ENCODE peak calls at places on chromosomes 11 and 22, in four cellular contexts. One of them, this sample, is unnamed.

GRCh38 chr22:22767876-22768602 is 119.6 kb upstream of the IGLL5 start:
- DNase-seq in naive thymus-derived CD4-positive, alpha-beta T cell: no peak
- DNase-seq in pancreas: no peak
- DNase-seq in aorta: no peak
- DNase-seq in this sample: no peak

GRCh38 chr11:103936059-103936458 is 100.4 kb upstream of the DDI1 start:
- DNase-seq in aorta: no peak
- DNase-seq in naive thymus-derived CD4-positive, alpha-beta T cell: no peak
- DNase-seq in pancreas: no peak
- DNase-seq in this sample: no peak

GRCh38 chr11:115197031-115197430 is 307.2 kb downstream of the CADM1 start:
- DNase-seq in naive thymus-derived CD4-positive, alpha-beta T cell: no peak
- DNase-seq in pancreas: no peak
- DNase-seq in aorta: no peak
- DNase-seq in this sample: no peak

GRCh38 chr11:124174001-124174400 is 9.1 kb upstream of the OR10D3 start:
- DNase-seq in pancreas: no peak
- DNase-seq in aorta: no peak
- DNase-seq in naive thymus-derived CD4-positive, alpha-beta T cell: no peak
- DNase-seq in this sample: no peak

GRCh38 chr11:73227571-73228211 is 9.6 kb downstream of the P2RY2 start:
- DNase-seq in naive thymus-derived CD4-positive, alpha-beta T cell: peak; percentile 4
- DNase-seq in aorta: peak; percentile 55
- DNase-seq in pancreas: peak; percentile 82
- DNase-seq in this sample: no peak

GRCh38 chr22:25942989-25943411 is 201.0 kb downstream of the MYO18B start:
- DNase-seq in pancreas: peak; percentile 12
- DNase-seq in aorta: no peak
- DNase-seq in naive thymus-derived CD4-positive, alpha-beta T cell: no peak
- DNase-seq in this sample: no peak

GRCh38 chr11:79045811-79046304 is 395.0 kb downstream of the TENM4 start:
- DNase-seq in aorta: no peak
- DNase-seq in pancreas: no peak
- DNase-seq in naive thymus-derived CD4-positive, alpha-beta T cell: no peak
- DNase-seq in this sample: no peak

GRCh38 chr11:6251120-6251733 is 8.4 kb upstream of the CCKBR start:
- DNase-seq in naive thymus-derived CD4-positive, alpha-beta T cell: no peak
- DNase-seq in pancreas: peak; percentile 90
- DNase-seq in aorta: peak; percentile 84
- DNase-seq in this sample: peak; percentile 35

GRCh38 chr11:34654491-34655334 is 33.8 kb downstream of the EHF start:
- DNase-seq in aorta: no peak
- DNase-seq in pancreas: peak; percentile 81
- DNase-seq in naive thymus-derived CD4-positive, alpha-beta T cell: no peak
- DNase-seq in this sample: no peak

GRCh38 chr11:95228081-95228859 is 2.7 kb downstream of the SESN3 start:
- DNase-seq in aorta: no peak
- DNase-seq in naive thymus-derived CD4-positive, alpha-beta T cell: no peak
- DNase-seq in pancreas: no peak
- DNase-seq in this sample: no peak

GRCh38 chr11:2072551-2073261 is 66.5 kb downstream of the IGF2 start:
- DNase-seq in naive thymus-derived CD4-positive, alpha-beta T cell: no peak
- DNase-seq in pancreas: peak; percentile 5
- DNase-seq in aorta: peak; percentile 31
- DNase-seq in this sample: no peak

GRCh38 chr11:78040691-78041379 is 17.8 kb upstream of the KCTD14 start:
- DNase-seq in pancreas: no peak
- DNase-seq in naive thymus-derived CD4-positive, alpha-beta T cell: no peak
- DNase-seq in aorta: no peak
- DNase-seq in this sample: peak; percentile 17

DNA sequence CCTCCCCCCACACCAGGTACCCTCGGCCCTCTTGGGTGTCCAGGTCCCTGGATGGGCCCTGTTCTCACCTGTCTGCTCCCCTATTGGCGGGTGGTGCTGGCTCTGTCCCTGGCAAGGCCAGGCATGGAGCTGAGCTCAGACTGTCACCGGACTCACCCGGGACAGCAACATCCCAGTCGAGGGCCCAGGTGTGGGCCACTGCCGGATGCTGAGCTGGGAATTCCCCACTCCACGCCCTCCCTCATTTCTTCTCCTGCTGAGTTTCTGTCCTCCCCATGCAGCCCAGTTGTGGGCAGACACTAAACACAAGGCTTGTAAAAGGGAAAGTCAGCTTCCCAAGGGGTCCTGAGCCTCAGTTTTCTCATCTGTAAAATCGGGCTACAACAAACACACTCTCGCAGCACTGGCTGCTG is 2.0 kb upstream of the AP5B1 start:
- DNase-seq in aorta: peak; percentile 62
- DNase-seq in naive thymus-derived CD4-positive, alpha-beta T cell: no peak
- DNase-seq in pancreas: no peak
- DNase-seq in this sample: no peak
- H3K4me1 ChIP-seq in aorta: no peaks in the 10 kb centered on the region
- H3K4me1 ChIP-seq in naive thymus-derived CD4-positive, alpha-beta T cell: peaks cover 26% of the 10 kb centered on the region
- H3K4me1 ChIP-seq in pancreas: peaks cover 10% of the 10 kb centered on the region
- H3K4me1 ChIP-seq in this sample: peaks cover 48% of the 10 kb centered on the region

GRCh38 chr11:61967177-61967923 is at the start of gene FTH1:
- DNase-seq in aorta: peak; percentile 97
- DNase-seq in pancreas: peak; percentile 94
- DNase-seq in naive thymus-derived CD4-positive, alpha-beta T cell: peak; percentile 96
- DNase-seq in this sample: peak; percentile 92

GRCh38 chr11:61968758-61969390 is 1.4 kb upstream of the FTH1 start:
- DNase-seq in naive thymus-derived CD4-positive, alpha-beta T cell: no peak
- DNase-seq in aorta: peak; percentile 22
- DNase-seq in pancreas: peak; percentile 21
- DNase-seq in this sample: no peak

GRCh38 chr11:61969838-61970452 is 2.5 kb upstream of the FTH1 start:
- DNase-seq in pancreas: no peak
- DNase-seq in aorta: no peak
- DNase-seq in naive thymus-derived CD4-positive, alpha-beta T cell: no peak
- DNase-seq in this sample: no peak

GRCh38 chr11:61967924-61968757 is 707 bp upstream of the FTH1 start:
- DNase-seq in naive thymus-derived CD4-positive, alpha-beta T cell: peak; percentile 35
- DNase-seq in aorta: peak; percentile 88
- DNase-seq in pancreas: peak; percentile 55
- DNase-seq in this sample: peak; percentile 31

GRCh38 chr11:61969391-61969758 is 1.9 kb upstream of the FTH1 start:
- DNase-seq in pancreas: no peak
- DNase-seq in naive thymus-derived CD4-positive, alpha-beta T cell: no peak
- DNase-seq in aorta: no peak
- DNase-seq in this sample: no peak
- H3K4me1 ChIP-seq in pancreas: peaks cover 56% of the 10 kb centered on the region
- H3K4me1 ChIP-seq in naive thymus-derived CD4-positive, alpha-beta T cell: peaks cover 28% of the 10 kb centered on the region
- H3K4me1 ChIP-seq in aorta: peaks cover 5% of the 10 kb centered on the region
- H3K4me1 ChIP-seq in this sample: peaks cover 38% of the 10 kb centered on the region

GRCh38 chr11:11047851-11048610 is 190.2 kb upstream of the ZBED5 start:
- DNase-seq in naive thymus-derived CD4-positive, alpha-beta T cell: no peak
- DNase-seq in pancreas: no peak
- DNase-seq in aorta: no peak
- DNase-seq in this sample: no peak

GRCh38 chr11:11039249-11039965 is 181.6 kb upstream of the ZBED5 start:
- DNase-seq in naive thymus-derived CD4-positive, alpha-beta T cell: no peak
- DNase-seq in pancreas: no peak
- DNase-seq in aorta: no peak
- DNase-seq in this sample: no peak

GRCh38 chr11:11045156-11045670 is 187.4 kb upstream of the ZBED5 start:
- DNase-seq in aorta: no peak
- DNase-seq in naive thymus-derived CD4-positive, alpha-beta T cell: no peak
- DNase-seq in pancreas: no peak
- DNase-seq in this sample: no peak

GRCh38 chr11:11044137-11044855 is 186.4 kb upstream of the ZBED5 start:
- DNase-seq in naive thymus-derived CD4-positive, alpha-beta T cell: no peak
- DNase-seq in aorta: no peak
- DNase-seq in pancreas: no peak
- DNase-seq in this sample: no peak

DNA sequence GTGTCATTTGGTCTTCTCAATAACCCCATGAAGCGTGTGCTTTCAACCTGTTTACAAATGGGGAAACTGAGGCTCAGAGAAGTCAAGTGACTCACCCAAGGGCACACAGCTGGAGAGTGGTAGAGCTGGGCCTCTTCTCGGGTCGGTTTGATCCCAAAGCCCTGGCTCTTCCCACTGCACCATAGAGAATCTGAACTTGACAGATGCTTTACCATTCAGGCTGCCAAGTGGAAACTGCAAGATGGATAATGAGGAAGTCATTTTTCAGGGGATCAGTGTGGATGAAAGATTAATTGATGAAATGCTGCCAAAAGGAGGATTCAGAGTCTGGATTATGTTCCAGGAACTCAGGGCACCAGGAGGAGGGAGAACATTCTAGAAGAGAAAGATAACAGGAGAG is 185.8 kb upstream of the ZBED5 start:
- DNase-seq in naive thymus-derived CD4-positive, alpha-beta T cell: no peak
- DNase-seq in aorta: no peak
- DNase-seq in pancreas: no peak
- DNase-seq in this sample: no peak
- H3K4me1 ChIP-seq in naive thymus-derived CD4-positive, alpha-beta T cell: no peaks in the 10 kb centered on the region
- H3K4me1 ChIP-seq in aorta: no peaks in the 10 kb centered on the region
- H3K4me1 ChIP-seq in pancreas: no peaks in the 10 kb centered on the region
- H3K4me1 ChIP-seq in this sample: no peaks in the 10 kb centered on the region

GRCh38 chr22:37232140-37232998 is 11.7 kb downstream of the RAC2 start:
- DNase-seq in pancreas: no peak
- DNase-seq in naive thymus-derived CD4-positive, alpha-beta T cell: no peak
- DNase-seq in aorta: peak; percentile 42
- DNase-seq in this sample: no peak
- H3K4me1 ChIP-seq in pancreas: peaks cover 3% of the 10 kb centered on the region
- H3K4me1 ChIP-seq in naive thymus-derived CD4-positive, alpha-beta T cell: peaks cover 95% of the 10 kb centered on the region
- H3K4me1 ChIP-seq in aorta: no peaks in the 10 kb centered on the region
- H3K4me1 ChIP-seq in this sample: peaks cover 100% of the 10 kb centered on the region

GRCh38 chr11:102117472-102118113 is 7.3 kb downstream of the YAP1 start:
- DNase-seq in aorta: no peak
- DNase-seq in pancreas: no peak
- DNase-seq in naive thymus-derived CD4-positive, alpha-beta T cell: no peak
- DNase-seq in this sample: no peak

GRCh38 chr11:102120006-102120405 is 9.8 kb downstream of the YAP1 start:
- DNase-seq in aorta: no peak
- DNase-seq in pancreas: no peak
- DNase-seq in naive thymus-derived CD4-positive, alpha-beta T cell: no peak
- DNase-seq in this sample: no peak

GRCh38 chr11:102121329-102121728 is 11.1 kb downstream of the YAP1 start:
- DNase-seq in pancreas: no peak
- DNase-seq in aorta: no peak
- DNase-seq in naive thymus-derived CD4-positive, alpha-beta T cell: no peak
- DNase-seq in this sample: no peak

GRCh38 chr11:102118937-102119336 is 8.7 kb downstream of the YAP1 start:
- DNase-seq in naive thymus-derived CD4-positive, alpha-beta T cell: no peak
- DNase-seq in aorta: no peak
- DNase-seq in pancreas: no peak
- DNase-seq in this sample: no peak

GRCh38 chr11:102120437-102120935 is 10.2 kb downstream of the YAP1 start:
- DNase-seq in aorta: no peak
- DNase-seq in pancreas: no peak
- DNase-seq in naive thymus-derived CD4-positive, alpha-beta T cell: no peak
- DNase-seq in this sample: no peak
- H3K4me1 ChIP-seq in aorta: peaks cover 7% of the 10 kb centered on the region
- H3K4me1 ChIP-seq in pancreas: peaks cover 11% of the 10 kb centered on the region
- H3K4me1 ChIP-seq in naive thymus-derived CD4-positive, alpha-beta T cell: no peaks in the 10 kb centered on the region
- H3K4me1 ChIP-seq in this sample: no peaks in the 10 kb centered on the region

DNA sequence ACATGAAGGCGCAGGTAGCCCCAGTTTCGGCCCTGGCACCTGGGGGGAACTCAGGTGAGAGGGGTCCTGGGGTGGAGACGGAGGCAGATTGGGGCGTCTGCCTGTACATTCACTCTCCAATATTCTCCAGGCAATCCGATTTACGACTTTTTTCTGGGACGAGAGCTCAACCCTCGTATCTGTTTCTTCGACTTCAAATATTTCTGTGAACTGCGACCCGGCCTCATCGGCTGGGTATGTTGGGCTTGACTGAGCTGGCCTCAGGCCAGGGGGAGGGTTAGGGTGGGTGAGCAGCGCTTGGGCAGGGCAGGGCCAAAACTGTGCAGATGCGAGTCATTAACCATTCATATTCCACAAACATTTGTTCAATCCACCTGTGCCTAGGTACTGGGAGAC is 1.7 kb downstream of the TM7SF2 start:
- DNase-seq in naive thymus-derived CD4-positive, alpha-beta T cell: no peak
- DNase-seq in aorta: no peak
- DNase-seq in pancreas: peak; percentile 65
- DNase-seq in this sample: no peak
- H3K4me1 ChIP-seq in naive thymus-derived CD4-positive, alpha-beta T cell: peaks cover 39% of the 10 kb centered on the region
- H3K4me1 ChIP-seq in aorta: no peaks in the 10 kb centered on the region
- H3K4me1 ChIP-seq in pancreas: peaks cover 38% of the 10 kb centered on the region
- H3K4me1 ChIP-seq in this sample: peaks cover 55% of the 10 kb centered on the region

DNA sequence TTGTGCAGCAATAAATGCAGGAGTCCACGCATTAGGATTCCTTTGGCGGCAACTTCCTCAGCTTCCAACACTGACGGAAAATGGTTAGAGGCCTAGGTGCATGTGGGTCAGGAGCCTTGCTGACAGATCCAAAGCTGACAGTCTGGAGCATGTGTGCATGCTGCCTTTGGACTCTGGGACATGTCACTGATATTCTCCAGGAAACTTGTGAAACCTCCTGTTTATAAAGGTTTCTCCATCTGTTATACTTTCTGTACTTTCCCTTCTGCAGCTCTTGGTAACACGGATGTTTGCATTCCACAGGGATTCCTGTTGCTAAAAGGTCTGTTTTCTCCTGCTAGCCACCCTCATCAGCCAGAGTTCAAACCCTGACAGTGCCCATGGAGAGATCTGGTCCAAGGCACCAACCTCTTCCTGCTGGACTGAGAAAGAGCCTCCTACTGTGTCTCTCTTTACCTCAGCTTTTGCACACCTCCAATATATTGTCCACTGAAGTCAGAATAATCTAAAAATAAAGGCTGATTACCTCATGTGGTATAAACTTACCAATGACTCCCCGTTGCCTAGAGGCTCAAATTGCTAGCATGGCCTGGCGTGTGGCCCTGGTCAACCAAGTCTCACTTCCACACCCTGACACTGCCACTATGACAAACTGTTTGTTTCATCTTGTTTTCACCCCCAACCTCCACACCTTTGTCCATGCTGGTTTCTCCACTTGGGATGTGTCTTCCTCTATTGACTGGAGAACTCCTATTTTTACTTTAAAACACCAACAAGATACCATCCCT is 31.1 kb upstream of the LYVE1 start:
- DNase-seq in naive thymus-derived CD4-positive, alpha-beta T cell: no peak
- DNase-seq in pancreas: no peak
- DNase-seq in aorta: no peak
- DNase-seq in this sample: no peak
- H3K4me1 ChIP-seq in naive thymus-derived CD4-positive, alpha-beta T cell: peaks cover 4% of the 10 kb centered on the region
- H3K4me1 ChIP-seq in pancreas: no peaks in the 10 kb centered on the region
- H3K4me1 ChIP-seq in aorta: no peaks in the 10 kb centered on the region
- H3K4me1 ChIP-seq in this sample: no peaks in the 10 kb centered on the region

GRCh38 chr11:72067676-72068075 is 12.7 kb downstream of the NUMA1 start:
- DNase-seq in naive thymus-derived CD4-positive, alpha-beta T cell: no peak
- DNase-seq in pancreas: no peak
- DNase-seq in aorta: no peak
- DNase-seq in this sample: no peak
- H3K4me1 ChIP-seq in naive thymus-derived CD4-positive, alpha-beta T cell: peaks cover 4% of the 10 kb centered on the region
- H3K4me1 ChIP-seq in pancreas: peaks cover 3% of the 10 kb centered on the region
- H3K4me1 ChIP-seq in aorta: no peaks in the 10 kb centered on the region
- H3K4me1 ChIP-seq in this sample: peaks cover 9% of the 10 kb centered on the region

GRCh38 chr22:27785818-27786217 is 15.7 kb downstream of the MN1 start:
- DNase-seq in naive thymus-derived CD4-positive, alpha-beta T cell: no peak
- DNase-seq in aorta: no peak
- DNase-seq in pancreas: no peak
- DNase-seq in this sample: no peak
- H3K4me1 ChIP-seq in naive thymus-derived CD4-positive, alpha-beta T cell: no peaks in the 10 kb centered on the region
- H3K4me1 ChIP-seq in aorta: no peaks in the 10 kb centered on the region
- H3K4me1 ChIP-seq in pancreas: no peaks in the 10 kb centered on the region
- H3K4me1 ChIP-seq in this sample: no peaks in the 10 kb centered on the region

This sample was measured in CD4-positive, CD25-positive, alpha-beta regulatory T cell.